ENCODE peak calls at places on chromosome 1, in four cellular contexts. One of them, this sample, is unnamed. For H3K4me1 and H3K36me3, the result is how much of the 10 kb centered on the place peaks cover.

GRCh38 chr1:2607681-2608041 is 21.1 kb downstream of the PRXL2B start:
- DNase-seq in stomach: no peak
- DNase-seq in right lobe of liver: no peak
- DNase-seq in heart left ventricle: peak
- DNase-seq in this sample: no peak

GRCh38 chr1:247421074-247421473 is 5.1 kb downstream of the NLRP3 start:
- DNase-seq in stomach: no peak
- DNase-seq in right lobe of liver: no peak
- DNase-seq in heart left ventricle: no peak
- DNase-seq in this sample: no peak

GRCh38 chr1:3716351-3716750 is 35.9 kb upstream of the CCDC27 start:
- DNase-seq in stomach: no peak
- DNase-seq in right lobe of liver: no peak
- DNase-seq in heart left ventricle: no peak
- DNase-seq in this sample: no peak

GRCh38 chr1:172726740-172727139 is 67.8 kb downstream of the FASLG start:
- DNase-seq in stomach: no peak
- DNase-seq in right lobe of liver: no peak
- DNase-seq in heart left ventricle: no peak
- DNase-seq in this sample: no peak

GRCh38 chr1:30881266-30882181 is 27.0 kb downstream of the SDC3 start:
- DNase-seq in stomach: no peak
- DNase-seq in right lobe of liver: no peak
- DNase-seq in heart left ventricle: no peak
- DNase-seq in this sample: no peak

GRCh38 chr1:110148961-110149360 is 1.3 kb upstream of the SLC6A17 start:
- DNase-seq in stomach: no peak
- DNase-seq in right lobe of liver: no peak
- DNase-seq in heart left ventricle: no peak
- DNase-seq in this sample: no peak

GRCh38 chr1:64403331-64403730 is 66.6 kb upstream of the CACHD1 start:
- DNase-seq in stomach: no peak
- DNase-seq in right lobe of liver: no peak
- DNase-seq in heart left ventricle: no peak
- DNase-seq in this sample: no peak

GRCh38 chr1:53637726-53638640 is 101.0 kb downstream of the GLIS1 start:
- DNase-seq in stomach: peak
- DNase-seq in right lobe of liver: no peak
- DNase-seq in heart left ventricle: no peak
- DNase-seq in this sample: peak

GRCh38 chr1:61247051-61247854 is 164.9 kb downstream of the NFIA start:
- DNase-seq in stomach: no peak
- DNase-seq in right lobe of liver: no peak
- DNase-seq in heart left ventricle: no peak
- DNase-seq in this sample: no peak

GRCh38 chr1:197619008-197619640 is 156.2 kb downstream of the DENND1B start:
- DNase-seq in stomach: no peak
- DNase-seq in right lobe of liver: no peak
- DNase-seq in heart left ventricle: no peak
- DNase-seq in this sample: no peak

GRCh38 chr1:24555591-24556413 is at the start of gene NCMAP:
- DNase-seq in stomach: peak
- DNase-seq in right lobe of liver: peak
- DNase-seq in heart left ventricle: no peak
- DNase-seq in this sample: no peak

DNA sequence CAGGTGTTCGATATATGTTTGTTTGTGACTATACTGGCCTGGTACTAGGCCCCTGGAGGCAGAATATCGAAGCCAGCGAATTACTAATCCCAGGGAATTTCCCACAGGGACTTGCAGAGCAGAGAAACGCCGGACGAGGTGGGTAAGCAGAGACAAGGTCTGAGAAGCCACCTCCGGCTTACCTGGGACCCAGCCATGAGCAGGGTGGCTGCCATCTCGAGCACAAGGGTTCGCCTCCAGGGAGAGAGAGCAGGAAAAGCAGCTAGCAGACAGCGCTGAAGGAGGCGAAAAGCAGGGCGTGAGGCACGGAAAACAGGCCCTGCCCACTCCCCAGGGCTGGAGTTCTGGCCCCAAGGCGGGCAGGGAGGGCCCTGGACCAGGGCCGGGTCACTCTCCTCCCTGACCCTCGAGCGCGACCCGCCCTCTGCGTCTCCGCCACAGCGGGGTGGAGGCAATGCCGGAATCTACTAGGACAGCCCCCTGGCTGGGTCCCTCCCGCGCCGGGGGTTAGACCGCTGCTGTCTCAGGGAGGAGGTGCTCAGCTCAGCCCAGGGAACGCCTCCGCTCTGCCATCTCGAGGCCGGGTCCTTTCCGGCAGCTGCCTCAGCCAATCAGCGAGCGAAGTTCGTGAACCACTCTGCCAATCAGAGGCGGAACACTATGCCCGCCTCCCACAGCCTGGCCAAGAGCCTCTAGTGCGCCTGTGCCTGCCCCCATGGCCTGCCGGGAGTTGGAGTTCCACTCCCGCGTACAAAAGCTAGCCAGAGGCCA is 1.7 kb downstream of the ZNF436 start:
- DNase-seq in stomach: peak
- DNase-seq in right lobe of liver: peak
- DNase-seq in heart left ventricle: peak
- DNase-seq in this sample: peak
- TF ChIP-seq POLR2A in stomach: no peak
- TF ChIP-seq POLR2A in right lobe of liver: peak
- TF ChIP-seq POLR2A in heart left ventricle: peak
- TF ChIP-seq POLR2A in this sample: peak

DNA sequence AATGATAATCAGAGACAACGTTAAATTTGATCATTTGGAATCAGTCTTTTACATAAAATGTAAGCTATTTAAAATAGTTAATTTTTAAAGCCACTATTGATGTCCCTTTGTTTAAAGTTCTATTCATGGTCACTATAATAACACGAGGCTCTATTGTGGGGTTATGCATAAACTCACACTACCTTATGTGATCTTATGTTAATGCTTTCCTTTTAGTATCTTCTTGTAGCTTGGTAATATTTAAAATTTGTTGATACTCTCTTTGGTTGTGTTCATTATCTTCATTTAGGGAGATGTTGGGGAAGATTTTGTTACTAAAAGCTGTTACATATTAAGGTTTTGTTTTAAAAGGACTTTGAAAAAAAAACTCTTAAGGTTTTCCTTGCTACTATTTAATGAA is 1.2 kb downstream of the B3GALT2 start:
- DNase-seq in stomach: no peak
- DNase-seq in right lobe of liver: no peak
- DNase-seq in heart left ventricle: no peak
- DNase-seq in this sample: no peak
- H3K4me1 ChIP-seq in stomach: under half
- H3K4me1 ChIP-seq in right lobe of liver: under half
- H3K4me1 ChIP-seq in heart left ventricle: under half
- H3K4me1 ChIP-seq in this sample: under half

DNA sequence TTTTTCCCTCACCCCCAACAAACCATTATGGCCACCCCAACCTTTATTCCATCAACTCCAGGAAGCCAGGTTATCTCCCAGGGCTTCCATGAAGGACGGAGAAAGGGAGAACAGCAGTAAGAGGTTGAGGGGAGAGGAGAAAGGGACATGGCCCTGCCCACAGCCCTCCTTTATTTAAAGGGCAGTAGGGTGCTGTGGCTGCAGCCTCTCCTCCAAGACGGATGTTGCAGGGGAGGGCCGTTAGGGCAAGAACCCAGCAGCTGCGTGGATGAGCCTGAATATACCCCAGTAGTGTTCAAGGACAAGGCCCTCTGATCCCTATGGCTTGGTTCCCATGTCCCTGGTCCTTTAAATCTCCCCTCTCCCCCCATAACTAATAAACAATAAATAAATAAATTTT is 5.9 kb downstream of the RXFP4 start:
- DNase-seq in stomach: no peak
- DNase-seq in right lobe of liver: no peak
- DNase-seq in heart left ventricle: no peak
- DNase-seq in this sample: no peak
- H3K36me3 ChIP-seq in stomach: half or more
- H3K36me3 ChIP-seq in right lobe of liver: under half
- H3K36me3 ChIP-seq in heart left ventricle: half or more
- H3K36me3 ChIP-seq in this sample: under half

GRCh38 chr1:235504122-235504493 is at the start of gene B3GALNT2:
- DNase-seq in stomach: no peak
- DNase-seq in right lobe of liver: no peak
- DNase-seq in heart left ventricle: no peak
- DNase-seq in this sample: no peak
- TF ChIP-seq POLR2A in stomach: no peak
- TF ChIP-seq POLR2A in right lobe of liver: peak
- TF ChIP-seq POLR2A in heart left ventricle: peak
- TF ChIP-seq POLR2A in this sample: peak

DNA sequence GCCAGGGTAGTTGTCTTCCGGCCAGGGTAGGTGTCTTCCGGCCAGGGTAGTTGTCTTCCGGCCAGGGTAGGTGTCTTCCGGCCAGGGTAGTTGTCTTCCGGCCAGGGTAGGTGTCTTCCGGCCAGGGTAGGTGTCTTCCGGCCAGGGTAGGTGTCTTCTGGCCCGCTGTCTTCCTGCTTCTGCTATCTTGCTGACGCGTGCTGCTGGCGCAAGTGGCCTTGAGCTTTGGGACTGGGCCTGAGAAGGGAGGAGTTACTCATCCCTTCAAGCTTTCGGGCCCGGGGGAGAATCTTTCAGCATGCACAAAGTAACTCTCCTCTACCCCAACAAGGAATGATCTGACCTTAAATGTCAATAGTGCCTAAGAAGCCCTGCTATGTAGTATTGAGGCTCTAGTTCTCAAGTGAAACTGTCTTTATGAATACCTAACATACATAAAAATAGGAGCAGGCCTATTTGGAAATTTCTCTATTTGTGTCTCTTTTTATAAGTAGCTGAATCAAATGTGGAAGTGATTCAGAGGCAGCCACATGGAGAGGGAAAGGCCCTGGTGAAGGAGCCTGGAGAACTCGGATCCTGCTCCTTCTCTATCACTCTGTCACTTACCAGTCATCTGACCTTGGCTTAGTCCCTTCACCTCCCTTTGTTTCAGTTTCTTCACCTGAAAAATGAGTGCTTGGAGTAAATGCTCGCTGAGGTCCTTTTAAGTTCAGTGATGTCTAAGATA is 65.6 kb downstream of the RGL1 start:
- DNase-seq in stomach: no peak
- DNase-seq in right lobe of liver: peak
- DNase-seq in heart left ventricle: peak
- DNase-seq in this sample: peak
- H3K4me1 ChIP-seq in stomach: under half
- H3K4me1 ChIP-seq in right lobe of liver: under half
- H3K4me1 ChIP-seq in heart left ventricle: half or more
- H3K4me1 ChIP-seq in this sample: under half